ENCODE peak calls at places on chromosomes 7 and 10, in ten cellular contexts. S is nephron progenitor cell, V is tibial artery, H is brain microvascular endothelial cell, F is fibroblast of pulmonary artery, L is GM13977, N is pancreas, U is psoas muscle, J is ovary, T is cardiac fibroblast. Q is an unnamed sample.

GRCh38 chr10:114607358-114607998 is 50.6 kb downstream of the ABLIM1 start:
- DNase-seq in S (no peak), V (no peak), H (no peak), F (peak; percentile 71), L (no peak), N (no peak), U (no peak), J (no peak), T (peak; percentile 73), Q (no peak)

GRCh38 chr10:45997994-45998763 is 25.9 kb downstream of the TIMM23 start:
- DNase-seq in S (no peak), V (no peak), H (no peak), F (no peak), L (no peak), N (no peak), U (no peak), J (no peak), T (no peak), Q (no peak)

GRCh38 chr7:40475681-40475982 is 340.8 kb downstream of the SUGCT start:
- DNase-seq in S (no peak), V (no peak), H (no peak), F (no peak), L (no peak), N (no peak), U (no peak), J (no peak), T (no peak), Q (no peak)

GRCh38 chr7:158042156-158042880 is 545.3 kb downstream of the PTPRN2 start:
- DNase-seq in S (no peak), V (peak; percentile 39), H (no peak), F (no peak), L (no peak), N (no peak), U (no peak), J (no peak), T (no peak), Q (no peak)

GRCh38 chr10:116737582-116738358 is 4.6 kb downstream of the HSPA12A start:
- DNase-seq in S (peak; percentile 28), V (no peak), H (no peak), F (no peak), L (no peak), N (no peak), U (no peak), J (peak; percentile 64), T (no peak), Q (no peak)

GRCh38 chr10:98242823-98243222 is 25.2 kb downstream of the LOXL4 start:
- DNase-seq in S (no peak), V (no peak), H (no peak), F (peak; percentile 58), L (no peak), N (no peak), U (no peak), J (no peak), T (peak; percentile 64), Q (no peak)

GRCh38 chr7:86939197-86939814 is 120.1 kb downstream of the ELAPOR2 start:
- DNase-seq in S (peak; percentile 39), V (no peak), H (peak; percentile 68), F (peak; percentile 82), L (no peak), N (no peak), U (no peak), J (no peak), T (peak; percentile 82), Q (peak; percentile 59)

GRCh38 chr7:51060536-51060935 is 256.1 kb downstream of the COBL start:
- DNase-seq in S (no peak), V (no peak), H (no peak), F (no peak), L (no peak), N (no peak), U (no peak), J (no peak), T (no peak), Q (no peak)

GRCh38 chr10:88271736-88272135 is 311.4 kb downstream of the RNLS start:
- DNase-seq in S (no peak), V (no peak), H (no peak), F (peak; percentile 53), L (no peak), N (no peak), U (no peak), J (no peak), T (peak; percentile 45), Q (peak; percentile 38)

GRCh38 chr7:33640732-33641131 is 264.6 kb upstream of the BMPER start:
- DNase-seq in S (no peak), V (no peak), H (no peak), F (no peak), L (no peak), N (no peak), U (no peak), J (no peak), T (no peak), Q (no peak)

GRCh38 chr10:50415292-50415691 is 164.0 kb upstream of the ASAH2 start:
- DNase-seq in S (no peak), V (no peak), H (no peak), F (no peak), L (no peak), N (no peak), U (no peak), J (no peak), T (no peak), Q (no peak)

GRCh38 chr10:50416885-50417284 is 165.6 kb upstream of the ASAH2 start:
- DNase-seq in S (no peak), V (no peak), H (no peak), F (no peak), L (no peak), N (no peak), U (no peak), J (no peak), T (peak; percentile 14), Q (no peak)

GRCh38 chr10:50417906-50418697 is 166.8 kb upstream of the ASAH2 start:
- DNase-seq in S (peak; percentile 69), V (peak; percentile 74), H (peak; percentile 81), F (peak; percentile 84), L (peak; percentile 77), N (peak; percentile 43), U (peak; percentile 81), J (peak; percentile 71), T (peak; percentile 89), Q (peak; percentile 62)

GRCh38 chr10:50417486-50417905 is 166.2 kb upstream of the ASAH2 start:
- DNase-seq in S (no peak), V (no peak), H (peak; percentile 23), F (peak; percentile 29), L (no peak), N (no peak), U (no peak), J (no peak), T (peak; percentile 40), Q (no peak)

DNA sequence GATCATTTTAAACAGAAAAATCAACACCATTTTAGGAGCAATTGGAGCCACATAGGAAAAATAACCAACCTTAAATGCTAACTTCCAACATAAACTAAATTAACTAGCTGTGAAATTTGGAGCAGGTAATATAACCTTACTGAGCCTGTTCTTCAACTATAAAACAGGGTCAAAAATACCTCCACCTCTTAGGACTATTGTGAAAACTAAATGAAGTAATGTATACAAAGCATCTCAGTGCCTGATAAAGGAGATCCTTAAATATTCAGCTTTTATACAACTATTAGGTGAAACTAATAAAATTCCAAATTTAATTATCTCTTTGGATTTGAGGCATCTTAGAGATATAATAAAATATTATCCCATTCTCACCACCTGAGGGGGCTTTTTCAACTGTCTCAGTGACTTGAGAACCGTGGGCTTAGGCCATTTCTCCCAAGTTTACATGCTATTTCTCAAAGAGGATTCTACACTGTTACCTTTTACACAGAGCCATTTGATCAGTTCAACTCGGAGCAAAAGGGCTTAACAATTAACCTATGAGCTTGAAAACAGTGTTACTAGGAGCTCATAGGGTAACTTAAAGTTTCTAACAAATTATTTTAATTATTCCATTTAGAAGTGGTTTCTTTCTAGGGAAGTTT is 165.0 kb upstream of the ASAH2 start:
- DNase-seq in S (no peak), V (no peak), H (peak; percentile 14), F (peak; percentile 47), L (no peak), N (no peak), U (no peak), J (no peak), T (peak; percentile 41), Q (no peak)
- TF ChIP-seq CTCF in S (no peak), V (no peak), H (peak; percentile 30), F (peak; percentile 17), L (peak; percentile 21), N (no peak), U (no peak), J (no peak), T (peak; percentile 11), Q (no peak)

GRCh38 chr7:111098011-111098925 is 7.3 kb downstream of the LRRN3 start:
- DNase-seq in S (peak; percentile 26), V (peak; percentile 59), H (peak; percentile 58), F (peak; percentile 64), L (no peak), N (no peak), U (no peak), J (no peak), T (peak; percentile 48), Q (peak; percentile 76)
- TF ChIP-seq CTCF in S (peak; percentile 70), V (peak; percentile 63), H (peak; percentile 81), F (peak; percentile 71), L (peak; percentile 65), N (peak; percentile 17), U (peak; percentile 65), J (peak; percentile 25), T (peak; percentile 70), Q (peak; percentile 73)

GRCh38 chr10:16987976-16988610 is 141.5 kb downstream of the CUBN start:
- DNase-seq in S (no peak), V (no peak), H (no peak), F (no peak), L (no peak), N (no peak), U (no peak), J (no peak), T (peak; percentile 29), Q (no peak)

GRCh38 chr10:16987129-16987670 is 142.4 kb downstream of the CUBN start:
- DNase-seq in S (no peak), V (no peak), H (peak; percentile 75), F (peak; percentile 81), L (no peak), N (no peak), U (no peak), J (no peak), T (peak; percentile 74), Q (no peak)

GRCh38 chr10:16988900-16989299 is 140.7 kb downstream of the CUBN start:
- DNase-seq in S (no peak), V (no peak), H (no peak), F (no peak), L (no peak), N (no peak), U (no peak), J (no peak), T (no peak), Q (no peak)

GRCh38 chr10:16991011-16991410 is 138.6 kb downstream of the CUBN start:
- DNase-seq in S (no peak), V (no peak), H (no peak), F (no peak), L (no peak), N (no peak), U (no peak), J (no peak), T (no peak), Q (no peak)

GRCh38 chr10:16989826-16990293 is 139.8 kb downstream of the CUBN start:
- DNase-seq in S (no peak), V (no peak), H (no peak), F (no peak), L (no peak), N (no peak), U (no peak), J (no peak), T (no peak), Q (no peak)
- TF ChIP-seq CTCF in S (no peak), V (no peak), H (peak; percentile 26), F (no peak), L (no peak), N (no peak), U (no peak), J (no peak), T (no peak), Q (no peak)

GRCh38 chr10:84256510-84257342 is 11.9 kb downstream of the RGR start:
- DNase-seq in S (peak; percentile 75), V (no peak), H (peak; percentile 31), F (peak; percentile 51), L (no peak), N (peak; percentile 56), U (peak; percentile 50), J (peak; percentile 47), T (peak; percentile 67), Q (peak; percentile 76)
- TF ChIP-seq CTCF in S (peak; percentile 65), V (peak; percentile 18), H (peak; percentile 84), F (peak; percentile 58), L (peak; percentile 63), N (peak; percentile 47), U (peak; percentile 30), J (no peak), T (peak; percentile 81), Q (peak; percentile 72)

Q was measured in activated CD8-positive, alpha-beta T cell treated with anti-CD3 and anti-CD28 coated beads for 36 hours.